ENCODE peak calls at places on chromosomes 1 and 21, in six cellular contexts. X, H, J, F, A and K are unnamed samples.

GRCh38 chr21:15992171-15992570 is 262.4 kb downstream of the USP25 start:
- DNase-seq in A (no peak), X (no peak), F (no peak), H (no peak), J (no peak), K (no peak)

GRCh38 chr1:68329096-68329835 is 96.9 kb upstream of the WLS start:
- DNase-seq in F (no peak), J (no peak), H (no peak), A (no peak), X (no peak), K (no peak)

GRCh38 chr21:45465611-45466329 is 60.8 kb downstream of the COL18A1 start:
- DNase-seq in A (no peak), X (no peak), H (no peak), F (no peak), J (peak; percentile 13), K (no peak)

GRCh38 chr1:114510235-114511047 is 562 bp downstream of the TRIM33 start:
- DNase-seq in A (peak; percentile 63), J (peak; percentile 49), H (peak; percentile 63), X (peak; percentile 59), F (peak; percentile 14), K (no peak)

GRCh38 chr1:230268371-230269170 is 157.6 kb downstream of the PGBD5 start:
- DNase-seq in H (peak; percentile 23), A (peak; percentile 27), J (no peak), X (peak; percentile 85), F (no peak), K (peak; percentile 80)

GRCh38 chr1:162256287-162256686 is 120.4 kb downstream of the SPATA46 start:
- DNase-seq in H (no peak), F (no peak), A (no peak), X (no peak), J (no peak), K (no peak)

GRCh38 chr1:25695066-25695990 is 78.7 kb downstream of the MAN1C1 start:
- DNase-seq in J (peak; percentile 81), X (peak; percentile 88), A (no peak), H (peak; percentile 36), F (peak; percentile 65), K (peak; percentile 76)

GRCh38 chr1:109197163-109198042 is 16.3 kb upstream of the SARS1 start:
- DNase-seq in J (peak; percentile 64), H (peak; percentile 97), A (no peak), F (no peak), X (no peak), K (no peak)

GRCh38 chr1:195097316-195097715 is 1510.9 kb downstream of the KCNT2 start:
- DNase-seq in H (peak; percentile 78), F (no peak), A (no peak), X (no peak), J (no peak), K (no peak)

GRCh38 chr1:76035053-76035452 is 39.5 kb upstream of the ST6GALNAC3 start:
- DNase-seq in A (no peak), J (no peak), X (no peak), H (no peak), F (no peak), K (no peak)

GRCh38 chr1:43305461-43305860 is 4.7 kb downstream of the TIE1 start:
- DNase-seq in X (no peak), A (no peak), H (no peak), F (no peak), J (no peak), K (no peak)

GRCh38 chr1:156804572-156805243 is 11.9 kb downstream of the SH2D2A start:
- DNase-seq in J (no peak), X (no peak), H (no peak), A (no peak), F (no peak), K (no peak)

GRCh38 chr1:82564338-82564737 is 763.6 kb downstream of the ADGRL2 start:
- DNase-seq in A (no peak), J (peak; percentile 14), X (no peak), F (no peak), H (no peak), K (no peak)

GRCh38 chr21:26933448-26933847 is 33.4 kb downstream of the ADAMTS5 start:
- DNase-seq in X (no peak), J (no peak), A (no peak), F (no peak), H (no peak), K (no peak)

GRCh38 chr1:226034482-226034881 is 28.0 kb upstream of the H3-3A start:
- DNase-seq in H (peak; percentile 74), F (peak; percentile 59), A (no peak), X (no peak), J (peak; percentile 93), K (no peak)

GRCh38 chr1:68448365-68448764 is 1.4 kb downstream of the RPE65 start:
- DNase-seq in A (no peak), J (no peak), X (peak; percentile 67), H (no peak), F (no peak), K (no peak)

GRCh38 chr21:40016667-40017066 is 149.4 kb downstream of the PCP4 start:
- DNase-seq in F (no peak), H (no peak), X (no peak), J (no peak), A (no peak), K (no peak)

GRCh38 chr1:42423621-42424200 is 32.1 kb downstream of the ZMYND12 start:
- DNase-seq in A (no peak), J (no peak), X (no peak), F (no peak), H (no peak), K (no peak)

GRCh38 chr1:87045757-87046422 is 131.5 kb downstream of the HS2ST1 start:
- DNase-seq in A (peak; percentile 56), J (no peak), F (no peak), X (no peak), H (peak; percentile 29), K (no peak)

GRCh38 chr1:177283380-177283779 is 112.6 kb downstream of the BRINP2 start:
- DNase-seq in F (no peak), A (no peak), H (no peak), J (no peak), X (no peak), K (no peak)

GRCh38 chr1:171881466-171881865 is 40.2 kb downstream of the DNM3 start:
- DNase-seq in J (no peak), H (no peak), F (no peak), A (no peak), X (no peak), K (no peak)

DNA sequence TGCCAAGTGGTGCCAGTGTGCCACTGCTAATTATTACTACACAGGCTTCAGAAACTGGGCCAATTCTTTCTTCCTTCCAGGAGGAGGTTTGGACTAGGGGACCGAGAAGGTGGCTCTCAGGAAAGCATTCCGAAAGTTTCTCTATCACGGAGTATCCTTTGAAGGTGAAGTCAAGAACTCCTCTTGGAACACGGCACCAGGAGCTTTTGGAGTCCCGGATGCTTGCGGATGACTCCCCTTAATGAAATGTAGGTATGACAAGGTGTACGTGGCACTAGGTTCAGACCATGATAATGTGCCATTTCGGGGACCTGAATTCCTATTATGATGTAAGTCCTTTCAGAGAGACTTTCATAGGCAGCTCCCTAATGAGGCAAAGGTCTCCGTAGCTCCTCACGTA is 634.1 kb downstream of the KIF26B start:
- DNase-seq in H (no peak), A (no peak), J (no peak), X (no peak), F (no peak), K (no peak)
- H3K4me1 ChIP-seq in H (peaks cover 10% of the 10 kb centered on the region), A (no peaks in the 10 kb centered on the region), J (peaks cover 3% of the 10 kb centered on the region), X (no peaks in the 10 kb centered on the region), F (no peaks in the 10 kb centered on the region), K (peaks cover 5% of the 10 kb centered on the region)

GRCh38 chr1:209720826-209721225 is 16.2 kb downstream of the HSD11B1 start:
- DNase-seq in F (no peak), A (no peak), X (no peak), J (no peak), H (no peak), K (no peak)
- H3K4me1 ChIP-seq in F (no peaks in the 10 kb centered on the region), A (no peaks in the 10 kb centered on the region), X (no peaks in the 10 kb centered on the region), J (no peaks in the 10 kb centered on the region), H (no peaks in the 10 kb centered on the region), K (no peaks in the 10 kb centered on the region)

DNA sequence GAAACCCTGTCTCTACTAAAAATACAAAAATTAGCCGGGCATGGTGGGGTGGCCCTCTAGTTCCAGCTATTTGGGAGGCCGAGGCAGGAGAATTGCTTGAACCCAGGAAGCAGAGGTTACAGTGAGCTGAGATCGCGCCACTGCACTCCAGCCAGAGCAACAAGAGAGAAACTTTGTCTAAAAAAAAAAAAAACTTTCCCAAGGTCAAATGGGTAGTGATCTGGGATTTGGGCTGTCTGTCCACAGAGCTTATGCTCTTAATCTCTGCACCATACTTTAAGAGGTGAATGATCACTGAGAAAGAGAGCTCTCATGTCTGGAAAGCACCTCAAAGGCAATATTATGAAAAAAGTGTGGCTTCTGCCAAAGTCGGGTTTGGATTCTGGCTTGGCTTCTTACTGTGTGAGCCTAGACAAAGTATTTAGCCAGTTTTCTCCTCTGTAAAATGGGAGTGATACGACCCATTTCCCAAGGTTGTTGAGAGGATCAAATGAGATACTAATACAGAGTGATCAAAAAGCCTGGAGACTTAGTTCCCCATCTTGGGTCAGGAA is 34.4 kb downstream of the ATP2B4 start:
- DNase-seq in J (no peak), X (no peak), H (no peak), F (no peak), A (no peak), K (no peak)
- H3K4me1 ChIP-seq in J (peaks cover 16% of the 10 kb centered on the region), X (peaks cover 16% of the 10 kb centered on the region), H (peaks cover 40% of the 10 kb centered on the region), F (peaks cover 23% of the 10 kb centered on the region), A (peaks cover 57% of the 10 kb centered on the region), K (peaks cover 7% of the 10 kb centered on the region)

DNA sequence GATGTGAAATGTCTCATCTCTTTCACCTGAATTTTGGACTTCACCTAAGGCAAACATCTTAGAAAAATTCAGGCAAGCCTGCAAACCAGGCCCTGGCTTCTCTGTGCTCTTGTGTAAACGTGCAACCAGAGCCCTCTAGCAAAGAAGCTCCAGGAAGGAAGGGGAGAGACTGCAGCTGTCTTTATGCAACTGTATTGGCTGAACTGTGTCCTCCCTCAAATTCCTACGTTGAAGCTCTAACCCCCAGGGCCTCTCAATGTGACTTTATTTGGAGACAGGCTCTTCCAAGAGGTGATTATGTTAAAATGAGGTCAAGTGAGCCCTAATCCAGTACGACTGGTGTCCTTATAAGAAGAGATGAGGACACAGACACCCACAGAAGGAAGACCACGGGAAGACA is 60.3 kb downstream of the SLC45A1 start:
- DNase-seq in H (no peak), A (no peak), J (no peak), F (no peak), X (no peak), K (no peak)
- H3K4me1 ChIP-seq in H (peaks cover 31% of the 10 kb centered on the region), A (peaks cover 50% of the 10 kb centered on the region), J (peaks cover 52% of the 10 kb centered on the region), F (peaks cover 80% of the 10 kb centered on the region), X (peaks cover 30% of the 10 kb centered on the region), K (peaks cover 11% of the 10 kb centered on the region)